ENCODE peak calls at places on chromosome 21, in eight cellular contexts. Q is NCI-H69; A is NCI-H1092 treated with DMSO at 0.1 percent for 48 hours; Z is mammary epithelial cell; P is colonic mucosa; R is ureter; L is activated naive CD8-positive, alpha-beta T cell treated with anti-CD3 and anti-CD28 coated beads, Interleukin-2, amount 10 ng/mL, durations not matched to agents 7 days and 5 days; F is HT1080. N is an unnamed sample.

GRCh38 chr21:32741336-32741735 is 13.5 kb upstream of the SYNJ1 start:
- DNase-seq in Q (no peak), A (no peak), Z (no peak), P (no peak), R (no peak), L (no peak), F (no peak), N (no peak)

GRCh38 chr21:32597205-32597604 is 11.9 kb upstream of the TCP10L start:
- DNase-seq in Q (no peak), A (no peak), Z (peak), P (no peak), R (no peak), L (no peak), F (peak), N (peak)

GRCh38 chr21:35530726-35531125 is 481.6 kb upstream of the RUNX1 start:
- DNase-seq in Q (no peak), A (no peak), Z (no peak), P (no peak), R (no peak), L (no peak), F (no peak), N (no peak)

GRCh38 chr21:36388835-36389234 is 3.6 kb downstream of the CHAF1B start:
- DNase-seq in Q (peak), A (no peak), Z (peak), P (no peak), R (no peak), L (no peak), F (no peak), N (peak)

GRCh38 chr21:39669485-39669884 is 56.7 kb downstream of the B3GALT5 start:
- DNase-seq in Q (peak), A (peak), Z (no peak), P (no peak), R (peak), L (no peak), F (no peak), N (no peak)

GRCh38 chr21:26117324-26117971 is 53.1 kb downstream of the APP start:
- DNase-seq in Q (peak), A (peak), Z (no peak), P (no peak), R (no peak), L (no peak), F (no peak), N (no peak)

GRCh38 chr21:15943009-15943666 is 213.4 kb downstream of the USP25 start:
- DNase-seq in Q (no peak), A (no peak), Z (peak), P (no peak), R (no peak), L (no peak), F (peak), N (peak)

GRCh38 chr21:39189857-39190604 is 6.8 kb upstream of the PSMG1 start:
- DNase-seq in Q (no peak), A (no peak), Z (peak), P (no peak), R (no peak), L (no peak), F (peak), N (peak)

GRCh38 chr21:35559128-35559831 is 501.0 kb downstream of the SETD4 start:
- DNase-seq in Q (no peak), A (no peak), Z (peak), P (no peak), R (no peak), L (no peak), F (peak), N (no peak)

GRCh38 chr21:24705201-24705600 is 902.1 kb downstream of the MRPL39 start:
- DNase-seq in Q (no peak), A (peak), Z (no peak), P (no peak), R (no peak), L (no peak), F (no peak), N (no peak)

N was measured in RKO.